ENCODE peak calls at places on chromosomes 16 and 17, in ten cellular contexts. G is ovary, S is progenitor cell of endocrine pancreas, W is fibroblast of lung, X is B cell, R is OCI-LY7, L is GM12864, B is IMR-90, E is HFFc6, C is pancreas. U is an unnamed sample.
A peak's percentile ranks its signal among the peaks of the same experiment; 100 is the strongest.

GRCh38 chr16:30753596-30753995 is 5.4 kb downstream of the PHKG2 start:
- DNase-seq in B (no peak), E (no peak), S (no peak), L (no peak), C (no peak), G (no peak), X (no peak), W (no peak), R (no peak), U (no peak)

GRCh38 chr17:33674685-33675084 is 381.6 kb upstream of the ASIC2 start:
- DNase-seq in S (peak; percentile 45), L (peak; percentile 36), G (peak; percentile 65), B (peak; percentile 55), C (peak; percentile 72), X (peak; percentile 9), R (peak; percentile 46), E (peak; percentile 35), W (peak; percentile 62), U (peak; percentile 67)

GRCh38 chr17:56918916-56919315 is 5.1 kb upstream of the TRIM25 start:
- DNase-seq in R (no peak), E (no peak), X (no peak), W (peak; percentile 28), L (no peak), G (no peak), S (no peak), C (no peak), B (no peak), U (no peak)

GRCh38 chr17:82810644-82811430 is 29.0 kb downstream of the ZNF750 start:
- DNase-seq in X (no peak), L (no peak), E (no peak), S (no peak), C (no peak), B (no peak), G (no peak), R (no peak), W (no peak), U (no peak)

GRCh38 chr17:59844884-59845594 is 47.7 kb downstream of the TUBD1 start:
- DNase-seq in B (peak; percentile 70), G (no peak), C (no peak), S (no peak), W (peak; percentile 77), X (no peak), E (no peak), R (no peak), L (no peak), U (no peak)

GRCh38 chr17:31392856-31393748 is 1.6 kb downstream of the RAB11FIP4 start:
- DNase-seq in L (no peak), X (no peak), G (peak; percentile 19), C (no peak), W (no peak), S (no peak), R (no peak), B (no peak), E (no peak), U (peak; percentile 12)

GRCh38 chr17:15510361-15510760 is 42.9 kb upstream of the CDRT4 start:
- DNase-seq in R (no peak), E (peak; percentile 85), S (no peak), G (no peak), W (peak; percentile 57), B (peak; percentile 83), L (no peak), C (no peak), X (no peak), U (no peak)

GRCh38 chr17:2400474-2400866 is 390 bp downstream of the MNT start:
- DNase-seq in W (no peak), L (no peak), G (peak; percentile 76), E (no peak), S (peak; percentile 49), B (no peak), X (peak; percentile 69), R (peak; percentile 79), C (peak; percentile 67), U (peak; percentile 67)

GRCh38 chr17:5583426-5584382 is 605 bp downstream of the NLRP1 start:
- DNase-seq in G (no peak), W (no peak), C (no peak), L (no peak), S (no peak), R (no peak), X (peak; percentile 38), B (peak; percentile 15), E (no peak), U (no peak)

GRCh38 chr17:6096201-6097004 is 26.2 kb downstream of the WSCD1 start:
- DNase-seq in W (no peak), R (no peak), L (no peak), G (no peak), X (no peak), S (no peak), E (no peak), C (no peak), B (no peak), U (no peak)

GRCh38 chr17:12665263-12666210 is at the start of gene MYOCD:
- DNase-seq in C (no peak), G (peak; percentile 74), L (no peak), W (no peak), R (no peak), S (peak; percentile 40), X (no peak), B (peak; percentile 71), E (peak; percentile 3), U (peak; percentile 39)

GRCh38 chr16:21001262-21001661 is 100.7 kb downstream of the LYRM1 start:
- DNase-seq in G (no peak), E (peak; percentile 2), X (no peak), L (no peak), B (peak; percentile 4), S (no peak), W (peak; percentile 27), C (peak; percentile 18), R (peak; percentile 13), U (peak; percentile 31)

GRCh38 chr17:5592382-5592781 is 8.1 kb upstream of the NLRP1 start:
- DNase-seq in W (peak; percentile 63), S (no peak), B (peak; percentile 44), X (peak; percentile 55), R (peak; percentile 62), L (no peak), G (no peak), E (peak; percentile 63), C (no peak), U (peak; percentile 48)

GRCh38 chr17:65918921-65919546 is 272.9 kb downstream of the CEP112 start:
- DNase-seq in B (no peak), C (no peak), G (no peak), S (no peak), W (no peak), E (no peak), L (no peak), R (no peak), X (no peak), U (no peak)
- TF ChIP-seq CTCF in B (no peak), C (no peak), G (no peak), S (peak; percentile 21), W (peak; percentile 38), E (no peak), L (no peak), R (no peak), X (no peak), U (no peak)

GRCh38 chr17:37568350-37569053 is 40.7 kb downstream of the SYNRG start:
- DNase-seq in E (no peak), R (no peak), W (no peak), S (no peak), X (no peak), L (no peak), C (no peak), B (peak; percentile 19), G (no peak), U (no peak)

GRCh38 chr17:37574427-37574826 is 34.8 kb downstream of the SYNRG start:
- DNase-seq in X (no peak), L (no peak), G (no peak), R (no peak), B (no peak), E (no peak), C (no peak), W (no peak), S (no peak), U (no peak)

GRCh38 chr17:37571674-37572073 is 37.5 kb downstream of the SYNRG start:
- DNase-seq in B (peak; percentile 32), C (no peak), S (no peak), X (no peak), E (no peak), R (no peak), L (no peak), G (no peak), W (no peak), U (no peak)

GRCh38 chr17:37567137-37567927 is 41.9 kb downstream of the SYNRG start:
- DNase-seq in R (no peak), G (no peak), E (no peak), B (no peak), X (no peak), L (no peak), W (no peak), S (no peak), C (no peak), U (no peak)

DNA sequence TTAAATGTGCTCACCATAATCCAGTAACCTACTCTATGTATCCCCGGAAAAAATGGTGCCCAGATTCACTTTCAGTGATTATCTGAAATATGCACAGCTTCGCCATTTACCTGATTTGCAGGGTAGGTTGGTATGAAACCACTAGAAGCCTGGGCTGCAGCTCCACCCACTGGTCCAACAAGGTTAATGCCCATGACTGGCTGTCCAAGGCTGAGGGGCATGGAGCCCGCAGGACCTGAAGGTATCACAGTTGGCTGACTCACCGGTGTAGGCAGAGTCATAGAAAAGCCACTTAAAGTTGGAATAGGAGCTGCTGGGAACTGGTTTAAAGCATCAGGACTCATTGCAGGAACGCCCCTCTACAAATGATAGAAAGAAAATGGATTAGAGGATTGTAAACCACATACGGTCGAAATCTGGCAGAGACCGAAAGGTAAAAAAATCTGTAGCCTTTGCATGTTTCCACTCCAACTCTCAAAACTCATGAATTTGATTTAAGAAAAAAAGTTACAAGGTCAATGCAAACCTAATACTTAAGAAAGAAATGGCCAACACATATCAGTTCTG is 38.6 kb downstream of the SYNRG start:
- DNase-seq in X (no peak), W (peak; percentile 41), C (peak; percentile 64), B (peak; percentile 69), S (no peak), R (peak; percentile 57), G (no peak), E (peak; percentile 76), L (no peak), U (peak; percentile 34)
- TF ChIP-seq CTCF in X (peak; percentile 16), W (peak; percentile 45), C (peak; percentile 16), B (peak; percentile 54), S (peak; percentile 49), R (peak; percentile 79), G (no peak), E (peak; percentile 74), L (peak; percentile 44), U (peak; percentile 57)

GRCh38 chr17:75998327-75998795 is 2.3 kb upstream of the CDK3 start:
- DNase-seq in B (no peak), G (no peak), W (no peak), E (peak; percentile 28), L (no peak), R (no peak), X (no peak), S (no peak), C (no peak), U (peak; percentile 14)
- TF ChIP-seq CTCF in B (no peak), G (no peak), W (no peak), E (no peak), L (no peak), R (no peak), X (no peak), S (no peak), C (no peak), U (no peak)

DNA sequence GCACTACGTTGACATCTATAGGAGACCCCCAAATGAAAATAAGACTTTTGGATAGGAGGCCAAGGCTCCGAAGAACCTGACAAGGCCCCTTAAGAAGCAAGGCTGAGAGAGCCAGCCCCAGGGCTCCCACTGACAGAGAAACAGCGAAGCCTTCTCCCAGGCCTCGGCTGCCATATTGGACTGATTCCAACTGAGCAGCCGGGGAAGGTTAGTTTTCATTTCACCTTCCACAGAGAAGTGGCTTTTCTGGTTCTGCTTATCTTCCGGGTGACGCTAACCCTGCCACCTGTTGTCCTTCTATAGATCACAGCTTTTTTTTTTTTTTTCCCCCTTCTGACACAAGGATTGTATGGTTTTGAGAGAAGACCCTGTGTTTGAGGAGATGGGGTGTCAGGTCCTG is 356.7 kb downstream of the SOX9 start:
- DNase-seq in B (no peak), R (no peak), W (no peak), G (no peak), L (no peak), C (peak; percentile 78), E (no peak), X (no peak), S (no peak), U (no peak)
- TF ChIP-seq CTCF in B (no peak), R (no peak), W (no peak), G (no peak), L (no peak), C (no peak), E (no peak), X (no peak), S (no peak), U (no peak)